ENCODE peak calls at places on chromosomes 11 and 22, in six cellular contexts. R is stomach, A is thyroid gland, Y is esophagus squamous epithelium, O is breast epithelium, M is gastrocnemius medialis. K is an unnamed sample. For H3K27me3 and H3K4me1, the result is how much of the 10 kb centered on the place peaks cover.

GRCh38 chr11:76824083-76824939 is 36.4 kb upstream of the ACER3 start:
- DNase-seq in R (no peak), A (no peak), Y (no peak), O (no peak), M (no peak), K (no peak)

GRCh38 chr11:58567889-58568512 is 7.7 kb downstream of the LPXN start:
- DNase-seq in R (peak), A (peak), Y (no peak), O (peak), M (no peak), K (no peak)

GRCh38 chr22:31618057-31618456 is 44.0 kb downstream of the PISD start:
- DNase-seq in R (no peak), A (no peak), Y (no peak), O (no peak), M (no peak), K (no peak)

GRCh38 chr11:134469627-134470026 is 57.6 kb upstream of the B3GAT1 start:
- DNase-seq in R (no peak), A (no peak), Y (no peak), O (no peak), M (no peak), K (no peak)

GRCh38 chr11:115724709-115725108 is 220.5 kb upstream of the CADM1 start:
- DNase-seq in R (no peak), A (no peak), Y (no peak), O (no peak), M (no peak), K (no peak)

GRCh38 chr22:30655532-30655931 is 12.1 kb downstream of the DUSP18 start:
- DNase-seq in R (no peak), A (no peak), Y (no peak), O (no peak), M (no peak), K (no peak)

GRCh38 chr11:17985517-17985916 is 27.3 kb downstream of the SERGEF start:
- DNase-seq in R (peak), A (peak), Y (no peak), O (no peak), M (peak), K (no peak)

GRCh38 chr11:33310720-33311500 is 53.7 kb downstream of the HIPK3 start:
- DNase-seq in R (no peak), A (peak), Y (no peak), O (no peak), M (no peak), K (no peak)

GRCh38 chr22:17167486-17167885 is 8.4 kb upstream of the HDHD5 start:
- DNase-seq in R (peak), A (peak), Y (no peak), O (peak), M (peak), K (no peak)

GRCh38 chr11:20584093-20584774 is 15.2 kb upstream of the SLC6A5 start:
- DNase-seq in R (no peak), A (no peak), Y (no peak), O (no peak), M (no peak), K (no peak)

GRCh38 chr11:125192717-125193116 is 28.2 kb downstream of the PKNOX2 start:
- DNase-seq in R (no peak), A (no peak), Y (no peak), O (no peak), M (no peak), K (no peak)

GRCh38 chr22:22702874-22703570 is 58.6 kb downstream of the GGTLC2 start:
- DNase-seq in R (no peak), A (no peak), Y (no peak), O (no peak), M (no peak), K (peak)

GRCh38 chr11:90701040-90701439 is 478.2 kb upstream of the CHORDC1 start:
- DNase-seq in R (no peak), A (no peak), Y (no peak), O (no peak), M (no peak), K (no peak)

GRCh38 chr22:38777087-38777671 is 16.8 kb downstream of the DNAL4 start:
- DNase-seq in R (no peak), A (no peak), Y (no peak), O (no peak), M (no peak), K (no peak)

GRCh38 chr22:29112680-29113079 is 39.8 kb downstream of the KREMEN1 start:
- DNase-seq in R (no peak), A (no peak), Y (no peak), O (no peak), M (no peak), K (no peak)

GRCh38 chr11:125593113-125593761 is 585 bp downstream of the STT3A start:
- DNase-seq in R (no peak), A (no peak), Y (no peak), O (no peak), M (peak), K (no peak)

GRCh38 chr11:133911169-133911568 is 45.6 kb downstream of the IGSF9B start:
- DNase-seq in R (no peak), A (no peak), Y (no peak), O (no peak), M (no peak), K (no peak)

GRCh38 chr11:36195496-36196346 is 93.5 kb downstream of the COMMD9 start:
- DNase-seq in R (no peak), A (no peak), Y (no peak), O (no peak), M (no peak), K (peak)

GRCh38 chr11:63871962-63872832 is 33.3 kb downstream of the MARK2 start:
- DNase-seq in R (peak), A (peak), Y (no peak), O (peak), M (peak), K (no peak)

GRCh38 chr22:37442537-37442936 is 15.3 kb upstream of the ELFN2 start:
- DNase-seq in R (no peak), A (no peak), Y (no peak), O (no peak), M (no peak), K (no peak)

GRCh38 chr22:39928556-39929401 is 27.9 kb downstream of the GRAP2 start:
- DNase-seq in R (no peak), A (no peak), Y (no peak), O (no peak), M (no peak), K (no peak)

GRCh38 chr11:111324277-111324720 is 26.0 kb downstream of the POU2AF3 start:
- DNase-seq in R (no peak), A (no peak), Y (no peak), O (no peak), M (no peak), K (no peak)

GRCh38 chr11:67401495-67402191 is at the start of gene PPP1CA:
- DNase-seq in R (peak), A (peak), Y (peak), O (peak), M (peak), K (no peak)

GRCh38 chr22:32696089-32696488 is 105.4 kb upstream of the TIMP3 start:
- DNase-seq in R (no peak), A (no peak), Y (no peak), O (no peak), M (no peak), K (no peak)

GRCh38 chr11:72989727-72990126 is 152.4 kb downstream of the FCHSD2 start:
- DNase-seq in R (no peak), A (no peak), Y (no peak), O (no peak), M (no peak), K (no peak)

GRCh38 chr11:33893711-33894401 is 2.0 kb upstream of the LMO2 start:
- DNase-seq in R (no peak), A (no peak), Y (no peak), O (no peak), M (no peak), K (no peak)

GRCh38 chr11:131750692-131751091 is 380.3 kb downstream of the NTM start:
- DNase-seq in R (no peak), A (no peak), Y (no peak), O (no peak), M (no peak), K (peak)

GRCh38 chr11:29780756-29781155 is 236.1 kb downstream of the KCNA4 start:
- DNase-seq in R (no peak), A (no peak), Y (no peak), O (no peak), M (no peak), K (no peak)

GRCh38 chr11:27012254-27012921 is 18.5 kb downstream of the FIBIN start:
- DNase-seq in R (no peak), A (no peak), Y (no peak), O (no peak), M (no peak), K (no peak)

GRCh38 chr22:22171357-22172218 is 73.0 kb upstream of the VPREB1 start:
- DNase-seq in R (no peak), A (no peak), Y (no peak), O (no peak), M (no peak), K (no peak)

GRCh38 chr11:64593156-64594105 is 2.4 kb downstream of the SLC22A12 start:
- DNase-seq in R (no peak), A (no peak), Y (no peak), O (no peak), M (no peak), K (no peak)

GRCh38 chr11:96293583-96293982 is 49.4 kb downstream of the MAML2 start:
- DNase-seq in R (no peak), A (no peak), Y (no peak), O (no peak), M (no peak), K (no peak)

DNA sequence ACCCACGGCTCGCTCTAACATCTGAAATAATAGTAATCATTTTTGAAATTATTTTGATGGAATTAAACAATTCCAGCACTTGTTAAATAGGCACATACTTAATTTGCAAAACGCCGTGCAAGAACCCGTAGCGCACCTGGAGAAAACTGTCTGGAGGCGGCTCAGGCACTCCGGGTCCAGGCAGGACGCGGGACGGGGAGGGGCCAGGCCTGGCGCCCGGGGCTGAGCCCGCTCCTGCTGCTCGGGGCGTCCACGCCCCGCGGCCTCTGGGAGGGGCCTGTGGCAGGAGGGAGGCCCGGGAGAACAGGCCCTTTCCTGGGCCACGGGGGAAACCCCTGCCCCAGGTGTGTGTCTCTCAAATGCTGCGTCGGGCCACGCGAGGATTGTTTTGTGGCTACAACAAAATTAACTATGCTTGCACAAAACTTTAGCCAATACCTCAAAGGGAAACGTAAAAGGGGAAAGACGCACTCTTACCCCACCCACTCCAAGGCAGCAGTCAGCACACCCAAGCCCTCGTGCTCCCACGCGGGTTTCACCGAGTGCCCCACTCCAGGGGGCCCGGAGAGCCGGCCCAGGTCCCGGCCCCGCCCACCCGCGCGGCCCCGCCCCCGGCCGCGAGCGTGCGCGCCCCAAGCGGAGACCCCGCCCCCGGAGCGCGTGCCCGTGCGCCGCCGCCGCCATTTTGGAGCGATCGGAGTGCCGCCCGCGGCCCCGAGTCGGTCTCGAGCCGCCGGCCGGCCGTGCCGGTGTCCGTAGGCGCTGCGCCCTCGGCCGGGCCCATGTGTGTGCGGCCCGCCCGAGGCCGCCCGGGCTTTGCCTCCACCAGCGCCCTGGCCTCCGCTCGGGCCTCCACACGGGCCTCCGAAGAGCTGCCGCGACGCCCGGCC is at the start of gene PPP6R2:
- DNase-seq in R (peak), A (peak), Y (no peak), O (peak), M (peak), K (no peak)
- TF ChIP-seq POLR2A in R (no peak), A (no peak), Y (no peak), O (no peak), M (peak), K (no peak)

GRCh38 chr11:69816671-69817070 is 2.5 kb downstream of the FGF3 start:
- DNase-seq in R (no peak), A (no peak), Y (no peak), O (no peak), M (no peak), K (no peak)
- H3K27me3 ChIP-seq in R (half or more), A (under half), Y (under half), O (half or more), M (under half), K (under half)

DNA sequence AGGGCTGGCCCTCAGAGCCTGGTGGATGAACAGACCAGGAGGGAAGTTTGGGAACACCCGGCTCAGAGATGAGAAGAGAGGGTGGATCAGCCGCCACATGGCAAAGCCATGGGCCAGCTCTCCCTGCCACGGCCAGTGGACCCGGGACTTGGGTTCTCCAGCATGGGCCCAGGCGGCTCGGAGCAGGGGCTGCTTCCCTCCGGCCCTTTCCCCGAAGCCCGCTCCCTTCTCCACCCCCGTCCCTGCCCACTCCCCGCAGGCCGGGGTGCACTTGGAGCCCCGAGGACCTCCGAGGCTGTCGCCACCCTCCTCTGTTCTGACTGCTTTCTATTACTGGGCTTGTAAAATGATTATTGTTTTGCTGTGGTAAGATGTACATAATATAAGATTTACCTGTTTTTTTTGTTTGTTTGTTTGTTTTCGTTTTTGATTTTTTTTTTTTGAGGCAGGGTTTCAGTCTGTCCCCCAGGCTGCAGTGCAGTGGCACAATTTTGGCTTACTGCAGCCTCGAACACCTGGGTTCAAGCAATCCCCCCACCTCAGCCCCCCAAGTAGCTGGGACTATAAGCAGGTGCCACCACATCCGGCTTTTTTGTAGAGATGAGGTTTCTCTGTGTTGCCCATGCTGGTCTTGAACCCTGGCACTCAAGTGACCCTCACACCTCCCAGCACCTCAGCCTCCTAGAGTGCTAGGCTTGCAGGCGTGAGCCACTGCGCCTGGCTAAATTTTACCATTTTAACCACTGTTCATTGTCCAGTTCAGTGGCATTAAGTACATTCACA is 11.3 kb upstream of the TH start:
- DNase-seq in R (no peak), A (no peak), Y (no peak), O (no peak), M (no peak), K (no peak)
- H3K4me1 ChIP-seq in R (under half), A (under half), Y (under half), O (under half), M (under half), K (under half)

GRCh38 chr11:8103909-8104308 is 22.9 kb downstream of the TUB start:
- DNase-seq in R (no peak), A (no peak), Y (no peak), O (no peak), M (no peak), K (no peak)
- TF ChIP-seq POLR2A in R (no peak), A (no peak), Y (no peak), O (no peak), M (no peak), K (no peak)